ENCODE peak calls at places on chromosomes 16 and 17, in five cellular contexts. D, Q, A, H and X are unnamed samples.

GRCh38 chr17:19238167-19238505 is 970 bp downstream of the EPN2 start:
- DNase-seq in D (no peak), Q (no peak), A (no peak), H (no peak), X (no peak)

GRCh38 chr16:50932348-50932916 is 190.5 kb downstream of the CYLD start:
- DNase-seq in D (no peak), Q (no peak), A (no peak), H (no peak), X (no peak)

GRCh38 chr16:56673916-56674315 is 4.3 kb downstream of the MT1H start:
- DNase-seq in D (no peak), Q (no peak), A (peak), H (no peak), X (no peak)

GRCh38 chr16:25897677-25898076 is 205.9 kb downstream of the HS3ST4 start:
- DNase-seq in D (no peak), Q (no peak), A (no peak), H (no peak), X (no peak)

GRCh38 chr16:84065536-84066132 is 23.0 kb upstream of the SLC38A8 start:
- DNase-seq in D (no peak), Q (peak), A (peak), H (peak), X (no peak)

GRCh38 chr17:19706791-19707727 is 9.3 kb downstream of the SLC47A2 start:
- DNase-seq in D (no peak), Q (no peak), A (no peak), H (peak), X (no peak)

GRCh38 chr16:84153660-84154214 is 8.6 kb downstream of the DNAAF1 start:
- DNase-seq in D (no peak), Q (no peak), A (no peak), H (no peak), X (no peak)

GRCh38 chr17:3740611-3741073 is 16.9 kb downstream of the HASPIN start:
- DNase-seq in D (no peak), Q (no peak), A (no peak), H (no peak), X (no peak)

GRCh38 chr17:59423137-59423703 is 91.8 kb downstream of the YPEL2 start:
- DNase-seq in D (no peak), Q (peak), A (peak), H (no peak), X (no peak)

GRCh38 chr17:9036336-9036735 is 15.0 kb downstream of the NTN1 start:
- DNase-seq in D (no peak), Q (no peak), A (no peak), H (no peak), X (no peak)

GRCh38 chr17:47957591-47958490 is at the start of gene PRR15L:
- DNase-seq in D (no peak), Q (no peak), A (no peak), H (peak), X (no peak)

GRCh38 chr17:5183410-5183793 is 8.3 kb downstream of the ZNF594 start:
- DNase-seq in D (no peak), Q (no peak), A (no peak), H (no peak), X (no peak)

GRCh38 chr16:20910781-20911321 is 10.3 kb downstream of the LYRM1 start:
- DNase-seq in D (peak), Q (peak), A (peak), H (no peak), X (no peak)

GRCh38 chr17:17398188-17398927 is 78.4 kb upstream of the MED9 start:
- DNase-seq in D (no peak), Q (peak), A (peak), H (no peak), X (no peak)

GRCh38 chr16:56450275-56450889 is 750 bp downstream of the NUDT21 start:
- DNase-seq in D (no peak), Q (peak), A (peak), H (no peak), X (no peak)

GRCh38 chr16:61890346-61890745 is 145.9 kb downstream of the CDH8 start:
- DNase-seq in D (no peak), Q (no peak), A (no peak), H (no peak), X (no peak)

GRCh38 chr16:15509593-15510520 is 75.5 kb downstream of the BMERB1 start:
- DNase-seq in D (no peak), Q (peak), A (no peak), H (no peak), X (peak)

GRCh38 chr17:75147878-75148546 is 6.3 kb downstream of the JPT1 start:
- DNase-seq in D (no peak), Q (no peak), A (no peak), H (no peak), X (no peak)

GRCh38 chr17:64051153-64051552 is 30.7 kb upstream of the ICAM2 start:
- DNase-seq in D (no peak), Q (no peak), A (no peak), H (no peak), X (no peak)

GRCh38 chr16:47262938-47263337 is 119.2 kb upstream of the NETO2 start:
- DNase-seq in D (no peak), Q (no peak), A (no peak), H (no peak), X (no peak)